ENCODE peak calls at places on chromosomes 6 and 20, in seven cellular contexts. W, T, K, V, M, P and I are unnamed samples.

GRCh38 chr20:34922654-34923381 is 32.8 kb downstream of the GSS start:
- DNase-seq in W (no peak), T (no peak), K (peak), V (no peak), M (peak), P (no peak), I (peak)

GRCh38 chr20:33769032-33769431 is 37.2 kb downstream of the ZNF341 start:
- DNase-seq in W (no peak), T (no peak), K (no peak), V (no peak), M (no peak), P (no peak), I (no peak)

GRCh38 chr20:47067776-47068175 is 173.1 kb downstream of the EYA2 start:
- DNase-seq in W (no peak), T (no peak), K (no peak), V (peak), M (no peak), P (no peak), I (no peak)

GRCh38 chr6:90088009-90088408 is 193.7 kb downstream of the GJA10 start:
- DNase-seq in W (no peak), T (no peak), K (no peak), V (no peak), M (peak), P (no peak), I (peak)

GRCh38 chr6:128112494-128112893 is 211.6 kb upstream of the THEMIS start:
- DNase-seq in W (no peak), T (no peak), K (no peak), V (peak), M (no peak), P (no peak), I (peak)

GRCh38 chr20:47768016-47768953 is 17.0 kb downstream of the SULF2 start:
- DNase-seq in W (no peak), T (no peak), K (peak), V (no peak), M (peak), P (peak), I (no peak)

GRCh38 chr6:4155848-4156466 is 20.6 kb upstream of the ECI2 start:
- DNase-seq in W (peak), T (peak), K (peak), V (peak), M (peak), P (peak), I (peak)

GRCh38 chr6:2763345-2763841 is 1.8 kb upstream of the WRNIP1 start:
- DNase-seq in W (no peak), T (no peak), K (no peak), V (no peak), M (no peak), P (peak), I (no peak)

GRCh38 chr6:33578588-33579011 is 1.5 kb downstream of the BAK1 start:
- DNase-seq in W (peak), T (peak), K (no peak), V (no peak), M (no peak), P (no peak), I (no peak)

GRCh38 chr6:116459927-116460326 is 1.2 kb upstream of the CALHM6 start:
- DNase-seq in W (no peak), T (no peak), K (no peak), V (no peak), M (no peak), P (no peak), I (no peak)

GRCh38 chr20:64035066-64035932 is 683 bp upstream of the C20orf204 start:
- DNase-seq in W (no peak), T (no peak), K (no peak), V (no peak), M (no peak), P (no peak), I (no peak)

GRCh38 chr20:45450097-45450818 is 19.3 kb upstream of the WFDC2 start:
- DNase-seq in W (peak), T (peak), K (no peak), V (peak), M (peak), P (no peak), I (peak)

GRCh38 chr6:166411271-166411670 is 28.5 kb upstream of the MPC1 start:
- DNase-seq in W (no peak), T (no peak), K (no peak), V (no peak), M (no peak), P (no peak), I (no peak)